ENCODE peak calls at places on chromosomes 3 and 15, in seven cellular contexts. T, C, X, J, P, S and M are unnamed samples.

GRCh38 chr3:87489892-87490291 is 213.5 kb upstream of the POU1F1 start:
- DNase-seq in T (no peak), C (no peak), X (no peak), J (no peak), P (no peak), S (no peak), M (no peak)

GRCh38 chr15:73386886-73387506 is 18.2 kb upstream of the HCN4 start:
- DNase-seq in T (no peak), C (no peak), X (no peak), J (no peak), P (no peak), S (no peak), M (no peak)

GRCh38 chr3:134610455-134611385 is 40.1 kb downstream of the KY start:
- DNase-seq in T (no peak), C (peak), X (no peak), J (no peak), P (no peak), S (no peak), M (no peak)

GRCh38 chr3:126348308-126348920 is 8.8 kb downstream of the KLF15 start:
- DNase-seq in T (no peak), C (no peak), X (peak), J (no peak), P (no peak), S (no peak), M (no peak)

GRCh38 chr3:73804204-73804603 is 179.5 kb upstream of the PDZRN3 start:
- DNase-seq in T (no peak), C (no peak), X (no peak), J (no peak), P (no peak), S (no peak), M (no peak)

GRCh38 chr15:52642386-52643361 is 36.5 kb downstream of the ATOSA start:
- DNase-seq in T (no peak), C (no peak), X (peak), J (no peak), P (no peak), S (no peak), M (no peak)

GRCh38 chr15:52163321-52164190 is 27.6 kb downstream of the GNB5 start:
- DNase-seq in T (peak), C (no peak), X (no peak), J (no peak), P (no peak), S (no peak), M (no peak)

GRCh38 chr15:78239811-78240210 is 5.4 kb upstream of the ACSBG1 start:
- DNase-seq in T (no peak), C (no peak), X (no peak), J (no peak), P (no peak), S (no peak), M (no peak)

GRCh38 chr3:40291471-40291870 is 18.0 kb upstream of the EIF1B start:
- DNase-seq in T (no peak), C (no peak), X (no peak), J (no peak), P (no peak), S (no peak), M (no peak)

GRCh38 chr3:14876942-14877341 is 58.2 kb downstream of the FGD5 start:
- DNase-seq in T (no peak), C (no peak), X (peak), J (no peak), P (peak), S (no peak), M (no peak)

GRCh38 chr3:110814170-110815007 is 257.2 kb upstream of the NECTIN3 start:
- DNase-seq in T (no peak), C (no peak), X (peak), J (peak), P (no peak), S (no peak), M (no peak)

GRCh38 chr3:34882764-34883163 is 756.6 kb upstream of the ARPP21 start:
- DNase-seq in T (peak), C (no peak), X (no peak), J (peak), P (no peak), S (no peak), M (no peak)

GRCh38 chr3:132569580-132569979 is 27.5 kb upstream of the ACKR4 start:
- DNase-seq in T (no peak), C (no peak), X (no peak), J (no peak), P (no peak), S (no peak), M (no peak)

GRCh38 chr15:61186905-61187865 is 41.9 kb downstream of the RORA start:
- DNase-seq in T (no peak), C (no peak), X (peak), J (no peak), P (no peak), S (no peak), M (no peak)

GRCh38 chr3:36403661-36404060 is 23.4 kb downstream of the STAC start:
- DNase-seq in T (no peak), C (no peak), X (no peak), J (no peak), P (no peak), S (no peak), M (no peak)

GRCh38 chr3:129276385-129276784 is 2.3 kb upstream of the HMCES start:
- DNase-seq in T (no peak), C (no peak), X (no peak), J (no peak), P (no peak), S (no peak), M (no peak)

DNA sequence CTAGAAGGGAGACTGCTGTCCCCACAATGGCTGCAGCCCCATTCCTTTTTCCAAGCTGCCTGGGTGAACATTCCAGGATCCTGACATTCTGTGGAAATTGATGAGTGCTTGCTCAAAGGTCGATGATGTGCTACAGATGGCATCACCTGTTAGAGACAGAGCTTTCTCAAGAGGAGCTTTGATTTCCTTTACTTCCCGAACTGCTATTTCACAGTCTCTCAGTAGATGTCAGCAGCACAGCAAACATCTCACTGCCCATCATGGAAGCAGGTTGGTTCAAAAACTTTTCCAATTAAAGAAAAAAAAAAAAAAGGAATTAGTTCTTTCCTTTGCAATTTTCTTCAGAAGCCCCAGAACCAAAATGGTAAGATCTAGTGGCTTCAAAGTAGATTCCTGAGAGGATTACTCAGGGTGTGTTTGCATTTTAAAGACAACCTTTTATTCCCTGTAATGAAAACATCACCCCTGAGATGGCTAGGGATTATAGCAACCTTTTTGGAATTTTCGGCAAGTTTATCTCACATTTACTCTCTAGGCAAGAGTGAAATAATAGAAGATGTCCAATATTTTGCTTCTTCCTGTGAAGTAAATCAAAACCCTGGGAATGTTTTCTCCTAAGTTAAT is 44.8 kb downstream of the POLR2M start:
- DNase-seq in T (peak), C (no peak), X (peak), J (peak), P (no peak), S (no peak), M (no peak)
- TF ChIP-seq CTCF in T (no peak), C (no peak), X (peak), J (peak), P (no peak), S (peak), M (no peak)

GRCh38 chr3:89527736-89528335 is 420.4 kb downstream of the EPHA3 start:
- DNase-seq in T (no peak), C (no peak), X (no peak), J (no peak), P (no peak), S (no peak), M (no peak)
- TF ChIP-seq CTCF in T (no peak), C (no peak), X (no peak), J (no peak), P (no peak), S (no peak), M (no peak)

GRCh38 chr3:185823280-185824044 is 1.4 kb downstream of the IGF2BP2 start:
- DNase-seq in T (peak), C (no peak), X (peak), J (peak), P (peak), S (no peak), M (no peak)
- TF ChIP-seq CTCF in T (no peak), C (no peak), X (peak), J (no peak), P (no peak), S (no peak), M (no peak)

GRCh38 chr15:65901836-65902235 is 32.5 kb downstream of the RAB11A start:
- DNase-seq in T (no peak), C (no peak), X (no peak), J (no peak), P (no peak), S (no peak), M (no peak)
- TF ChIP-seq CTCF in T (no peak), C (no peak), X (no peak), J (no peak), P (no peak), S (no peak), M (no peak)

GRCh38 chr3:181173227-181173626 is 183.7 kb upstream of the DNAJC19 start:
- DNase-seq in T (no peak), C (no peak), X (no peak), J (no peak), P (no peak), S (no peak), M (no peak)

GRCh38 chr3:181178991-181179390 is 189.5 kb upstream of the DNAJC19 start:
- DNase-seq in T (no peak), C (no peak), X (no peak), J (no peak), P (no peak), S (no peak), M (no peak)

GRCh38 chr3:181176610-181177009 is 187.1 kb upstream of the DNAJC19 start:
- DNase-seq in T (peak), C (no peak), X (peak), J (peak), P (peak), S (peak), M (no peak)
- TF ChIP-seq CTCF in T (peak), C (no peak), X (peak), J (peak), P (no peak), S (peak), M (peak)

GRCh38 chr3:50355829-50356552 is 3.3 kb downstream of the TMEM115 start:
- DNase-seq in T (no peak), C (no peak), X (no peak), J (no peak), P (no peak), S (no peak), M (no peak)
- TF ChIP-seq CTCF in T (no peak), C (no peak), X (no peak), J (no peak), P (no peak), S (no peak), M (no peak)

DNA sequence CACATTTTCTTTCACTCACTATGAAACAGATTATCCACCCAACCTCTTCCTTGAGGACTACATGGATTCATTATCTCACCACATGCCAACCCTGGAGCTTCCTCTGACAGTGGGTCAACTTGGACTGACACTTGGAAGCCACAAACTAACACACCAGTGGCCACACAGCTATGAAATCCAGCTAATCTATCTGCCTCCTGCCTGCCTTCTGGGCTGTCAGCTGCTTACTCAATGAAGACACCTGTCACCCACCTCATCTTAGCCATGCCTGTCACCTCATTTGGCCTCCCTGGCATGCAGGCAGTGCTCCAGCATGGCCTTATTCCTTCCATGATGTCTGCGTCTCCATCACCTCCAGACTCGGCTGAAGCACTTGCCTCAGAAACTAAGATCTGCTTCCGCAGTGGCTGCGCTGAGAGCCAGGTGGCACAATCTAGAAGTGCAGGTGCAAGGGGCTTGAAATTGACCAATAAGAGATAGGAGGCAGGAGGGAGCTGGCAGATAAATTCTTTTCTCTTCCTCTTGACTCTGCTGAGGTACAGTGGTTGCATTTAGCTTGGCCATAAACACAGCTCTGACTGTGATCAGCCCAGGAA is 105.2 kb upstream of the RNF7 start:
- DNase-seq in T (no peak), C (no peak), X (no peak), J (no peak), P (no peak), S (no peak), M (no peak)
- TF ChIP-seq CTCF in T (no peak), C (no peak), X (no peak), J (no peak), P (no peak), S (no peak), M (no peak)